ENCODE peak calls at places on chromosomes 3 and 15, in five cellular contexts. W is fibroblast of mammary gland, Y is tibial nerve, Q is body of pancreas, N is dorsolateral prefrontal cortex. T is an unnamed sample.
A peak's percentile ranks its signal among the peaks of the same experiment; 100 is the strongest.

GRCh38 chr15:51266548-51266947 is 71.8 kb downstream of the CYP19A1 start:
- DNase-seq in W (no peak), Q (no peak), N (no peak), Y (no peak), T (no peak)

GRCh38 chr3:123258811-123259420 is 57.2 kb downstream of the SEC22A start:
- DNase-seq in N (no peak), Y (no peak), W (peak; percentile 69), Q (no peak), T (peak; percentile 60)

GRCh38 chr3:190554197-190554596 is 40.3 kb downstream of the IL1RAP start:
- DNase-seq in N (no peak), Y (no peak), Q (no peak), W (no peak), T (no peak)

GRCh38 chr15:38894260-38894948 is 329.8 kb upstream of the RASGRP1 start:
- DNase-seq in Q (no peak), W (peak; percentile 98), N (no peak), Y (no peak), T (peak; percentile 80)

GRCh38 chr3:142886938-142887337 is 1.9 kb downstream of the PCOLCE2 start:
- DNase-seq in Y (no peak), Q (no peak), N (no peak), W (peak; percentile 80), T (peak; percentile 11)

GRCh38 chr15:99755692-99756409 is 22.6 kb upstream of the LYSMD4 start:
- DNase-seq in Y (peak; percentile 58), N (peak; percentile 52), W (peak; percentile 74), Q (peak; percentile 50), T (peak; percentile 55)

GRCh38 chr15:28109626-28110415 is 10.7 kb upstream of the OCA2 start:
- DNase-seq in W (no peak), Y (no peak), N (peak; percentile 34), Q (no peak), T (no peak)

GRCh38 chr15:36407647-36408046 is 171.8 kb upstream of the CDIN1 start:
- DNase-seq in Q (no peak), W (peak; percentile 78), Y (no peak), N (no peak), T (peak; percentile 67)

GRCh38 chr3:105906834-105907233 is 38.0 kb upstream of the CBLB start:
- DNase-seq in Y (peak; percentile 65), N (no peak), Q (no peak), W (peak; percentile 88), T (no peak)

GRCh38 chr3:134708671-134709070 is 57.8 kb upstream of the KY start:
- DNase-seq in W (peak; percentile 88), Q (no peak), Y (no peak), N (no peak), T (no peak)

GRCh38 chr3:138199847-138200246 is 12.7 kb downstream of the ARMC8 start:
- DNase-seq in N (no peak), Y (no peak), Q (no peak), W (no peak), T (no peak)

GRCh38 chr15:46386356-46386755 is 751.5 kb downstream of the SQOR start:
- DNase-seq in W (no peak), N (no peak), Q (no peak), Y (no peak), T (no peak)

GRCh38 chr15:36331531-36332275 is 247.7 kb upstream of the CDIN1 start:
- DNase-seq in N (no peak), W (peak; percentile 24), Y (no peak), Q (no peak), T (no peak)

GRCh38 chr3:4841225-4841624 is 138.0 kb upstream of the BHLHE40 start:
- DNase-seq in Q (no peak), Y (no peak), N (no peak), W (no peak), T (no peak)

GRCh38 chr15:81323559-81323943 is 390 bp downstream of the STARD5 start:
- DNase-seq in W (no peak), N (no peak), Q (no peak), Y (no peak), T (no peak)

GRCh38 chr3:44525060-44525459 is 29.9 kb upstream of the ZKSCAN7 start:
- DNase-seq in Y (no peak), W (no peak), Q (no peak), N (no peak), T (no peak)

GRCh38 chr15:92663250-92663951 is 7.8 kb upstream of the FAM174B start:
- DNase-seq in N (no peak), W (no peak), Q (no peak), Y (no peak), T (no peak)

GRCh38 chr3:63886843-63887242 is 23.2 kb downstream of the ATXN7 start:
- DNase-seq in Q (no peak), Y (no peak), W (no peak), N (no peak), T (no peak)

GRCh38 chr3:194397757-194398312 is 1.2 kb downstream of the GP5 start:
- DNase-seq in Y (no peak), Q (no peak), N (no peak), W (no peak), T (no peak)
- H3K4me3 ChIP-seq in Y (peak overlapping the region; percentile 40), Q (no peak overlapping the region), N (peak overlapping the region; percentile 49), W (no peak overlapping the region), T (peak overlapping the region; percentile 21)

DNA sequence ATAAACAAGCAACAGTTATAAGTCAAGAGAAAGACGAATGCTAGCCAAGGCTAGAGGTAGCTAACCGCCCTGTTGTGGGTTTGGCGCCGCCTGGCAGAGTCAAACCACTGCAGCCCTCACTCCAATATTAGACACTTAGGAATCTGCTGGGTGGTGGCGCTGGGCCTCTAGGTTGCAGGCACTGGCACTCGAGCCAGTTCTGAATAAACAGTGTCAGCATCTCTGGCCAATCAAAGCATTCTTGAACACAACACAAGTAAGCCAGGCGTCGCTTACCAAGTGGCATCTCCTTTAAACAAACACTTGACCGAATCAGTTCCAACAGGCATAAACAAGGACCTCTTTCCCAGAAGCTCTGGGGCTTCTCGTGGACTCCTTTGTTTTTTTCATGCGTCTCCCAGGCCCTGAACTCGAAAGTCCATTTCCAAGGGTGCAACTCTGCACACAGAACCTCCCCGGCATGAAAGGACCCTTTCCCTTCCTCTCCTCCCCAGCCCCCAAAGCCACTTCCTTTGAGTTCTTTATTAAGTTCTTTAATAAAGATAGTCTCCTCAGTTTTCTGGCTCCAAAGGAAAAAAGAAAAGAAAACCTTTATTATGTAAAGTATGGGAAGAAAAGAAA is 82.3 kb downstream of the LRIG1 start:
- DNase-seq in N (peak; percentile 83), W (no peak), Q (peak; percentile 76), Y (no peak), T (peak; percentile 57)
- TF ChIP-seq CTCF in N (peak; percentile 44), W (no peak), Q (peak; percentile 37), Y (peak; percentile 10), T (peak; percentile 16)

GRCh38 chr15:56365075-56365711 is at the start of gene TEX9:
- DNase-seq in N (peak; percentile 79), W (peak; percentile 82), Q (peak; percentile 91), Y (peak; percentile 71), T (peak; percentile 66)

GRCh38 chr15:56366211-56366610 is 985 bp downstream of the TEX9 start:
- DNase-seq in Y (no peak), Q (no peak), W (no peak), N (no peak), T (no peak)

GRCh38 chr15:56369234-56369633 is 4.0 kb downstream of the TEX9 start:
- DNase-seq in Y (no peak), N (no peak), Q (no peak), W (no peak), T (no peak)

GRCh38 chr15:56371495-56372147 is 6.4 kb downstream of the TEX9 start:
- DNase-seq in W (no peak), Q (no peak), N (no peak), Y (no peak), T (no peak)

GRCh38 chr15:56367156-56367555 is 1.9 kb downstream of the TEX9 start:
- DNase-seq in Y (no peak), Q (no peak), W (no peak), N (no peak), T (no peak)
- H3K4me3 ChIP-seq in Y (no peak overlapping the region), Q (no peak overlapping the region), W (no peak overlapping the region), N (no peak overlapping the region), T (no peak overlapping the region)

DNA sequence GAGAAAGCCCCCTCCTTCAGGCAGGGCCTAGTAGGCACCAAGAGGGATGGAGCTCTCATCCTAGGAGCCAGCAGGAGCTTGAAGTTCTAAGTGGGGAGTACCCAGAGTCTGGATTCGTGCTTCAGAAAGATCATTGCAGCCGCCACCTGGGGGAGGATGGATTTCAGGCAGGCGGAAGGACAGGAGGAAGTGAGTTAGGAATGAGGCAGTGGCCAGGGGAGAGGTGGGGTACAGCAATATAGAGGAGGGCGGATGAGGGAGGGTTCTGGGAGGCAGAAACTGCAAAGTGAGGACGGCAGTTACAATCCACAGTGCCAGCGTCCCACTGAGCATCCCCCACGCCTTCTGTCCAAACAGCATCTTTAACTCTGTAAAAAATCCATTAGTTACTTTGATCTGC is 65.2 kb upstream of the LINGO1 start:
- DNase-seq in N (no peak), Q (no peak), Y (no peak), W (no peak), T (no peak)
- TF ChIP-seq CTCF in N (no peak), Q (no peak), Y (no peak), W (no peak), T (no peak)

GRCh38 chr3:12437861-12438260 is 46.4 kb upstream of the TSEN2 start:
- DNase-seq in W (no peak), N (no peak), Y (no peak), Q (no peak), T (no peak)

GRCh38 chr3:12438318-12438717 is 46.0 kb upstream of the TSEN2 start:
- DNase-seq in Q (no peak), W (no peak), Y (no peak), N (no peak), T (no peak)

GRCh38 chr3:12439161-12439560 is 45.1 kb upstream of the TSEN2 start:
- DNase-seq in N (no peak), Q (no peak), W (no peak), Y (no peak), T (no peak)

GRCh38 chr3:12437223-12437605 is 47.1 kb upstream of the TSEN2 start:
- DNase-seq in N (no peak), W (no peak), Q (no peak), Y (no peak), T (no peak)

DNA sequence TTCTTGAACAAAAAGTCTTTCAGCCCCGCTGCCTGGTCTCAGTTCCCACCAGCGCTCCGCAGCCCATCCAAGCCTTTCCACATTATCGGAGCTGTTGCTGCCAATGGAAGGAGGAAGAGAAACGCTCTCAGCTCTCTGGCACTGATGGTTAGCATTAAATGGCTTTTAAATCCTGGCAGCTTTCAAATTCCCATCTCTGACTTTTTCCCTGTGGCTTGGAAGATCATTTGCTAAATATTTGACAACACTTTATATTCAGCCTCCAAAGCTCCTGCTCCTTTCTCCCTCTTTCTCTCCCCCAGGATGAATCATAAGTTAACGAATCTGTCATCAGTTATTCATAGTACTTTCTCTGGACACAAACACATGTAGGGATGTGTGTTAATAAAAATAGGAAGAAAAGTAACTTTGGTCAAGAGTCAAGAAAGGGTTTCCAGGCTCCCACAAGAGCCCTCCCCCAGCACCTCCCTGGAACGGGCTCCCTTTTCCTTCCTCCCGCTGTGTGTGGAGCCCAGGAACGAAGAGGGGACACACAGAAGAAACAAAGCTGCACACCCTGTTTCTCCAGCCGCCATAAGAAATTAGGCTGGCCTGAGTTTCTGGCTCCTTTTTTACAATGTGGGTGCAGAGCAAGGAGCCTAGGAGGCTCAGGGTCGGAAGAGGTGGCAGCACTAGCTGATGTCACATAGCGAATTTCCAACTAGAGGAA is 47.6 kb upstream of the TSEN2 start:
- DNase-seq in N (no peak), W (peak; percentile 93), Q (no peak), Y (no peak), T (peak; percentile 67)
- H3K4me3 ChIP-seq in N (no peak overlapping the region), W (no peak overlapping the region), Q (no peak overlapping the region), Y (no peak overlapping the region), T (peak overlapping the region; percentile 2)

T was measured in astrocyte of the cerebellum.